ENCODE peak calls at places on chromosome 7, in nine cellular contexts. A, Y, D, W, Q, L, U, M and H are unnamed samples.
A peak's percentile ranks its signal among the peaks of the same experiment; 100 is the strongest.

GRCh38 chr7:155939350-155939749 is 127.1 kb upstream of the SHH start:
- DNase-seq in A (no peak), Y (no peak), D (no peak), W (no peak), Q (no peak), L (no peak), U (no peak), M (no peak), H (no peak)

GRCh38 chr7:45601094-45601493 is 26.9 kb downstream of the ADCY1 start:
- DNase-seq in A (peak; percentile 5), Y (peak; percentile 40), D (no peak), W (no peak), Q (no peak), L (no peak), U (no peak), M (no peak), H (no peak)

GRCh38 chr7:43646603-43647313 is 63.9 kb downstream of the STK17A start:
- DNase-seq in A (no peak), Y (no peak), D (no peak), W (no peak), Q (no peak), L (peak; percentile 60), U (no peak), M (peak; percentile 27), H (no peak)

GRCh38 chr7:149790146-149790548 is 16.8 kb upstream of the ZNF467 start:
- DNase-seq in A (peak; percentile 29), Y (no peak), D (no peak), W (peak; percentile 23), Q (no peak), L (no peak), U (no peak), M (peak; percentile 52), H (peak; percentile 63)

GRCh38 chr7:1466524-1467271 is 7.4 kb upstream of the MICALL2 start:
- DNase-seq in A (peak; percentile 62), Y (peak; percentile 90), D (peak; percentile 76), W (peak; percentile 70), Q (peak; percentile 86), L (peak; percentile 41), U (peak; percentile 91), M (peak; percentile 84), H (no peak)

GRCh38 chr7:159211540-159212182 is 67.0 kb upstream of the VIPR2 start:
- DNase-seq in A (peak; percentile 62), Y (no peak), D (no peak), W (no peak), Q (no peak), L (no peak), U (no peak), M (no peak), H (no peak)

GRCh38 chr7:41872951-41873350 is 170.1 kb upstream of the INHBA start:
- DNase-seq in A (no peak), Y (no peak), D (no peak), W (no peak), Q (no peak), L (no peak), U (no peak), M (no peak), H (no peak)

GRCh38 chr7:70015353-70015752 is 417.1 kb downstream of the AUTS2 start:
- DNase-seq in A (no peak), Y (no peak), D (no peak), W (no peak), Q (no peak), L (no peak), U (no peak), M (no peak), H (no peak)

GRCh38 chr7:54882694-54883093 is 123.7 kb upstream of the SEC61G start:
- DNase-seq in A (no peak), Y (no peak), D (no peak), W (no peak), Q (no peak), L (no peak), U (no peak), M (no peak), H (no peak)

GRCh38 chr7:77699056-77699455 is 2.8 kb downstream of the RSBN1L start:
- DNase-seq in A (no peak), Y (no peak), D (no peak), W (no peak), Q (no peak), L (no peak), U (no peak), M (no peak), H (peak; percentile 63)

GRCh38 chr7:44158060-44158872 is 17.1 kb upstream of the MYL7 start:
- DNase-seq in A (no peak), Y (peak; percentile 60), D (no peak), W (no peak), Q (no peak), L (no peak), U (no peak), M (no peak), H (no peak)

GRCh38 chr7:96414931-96415292 is 93.0 kb upstream of the SLC25A13 start:
- DNase-seq in A (peak; percentile 24), Y (no peak), D (no peak), W (peak; percentile 42), Q (peak; percentile 44), L (peak; percentile 30), U (no peak), M (no peak), H (peak; percentile 37)

GRCh38 chr7:93902777-93903423 is 3.5 kb upstream of the GNGT1 start:
- DNase-seq in A (peak; percentile 15), Y (no peak), D (no peak), W (peak; percentile 74), Q (peak; percentile 7), L (peak; percentile 75), U (no peak), M (no peak), H (peak; percentile 32)

GRCh38 chr7:4091767-4092166 is 590.3 kb upstream of the FOXK1 start:
- DNase-seq in A (no peak), Y (no peak), D (no peak), W (no peak), Q (no peak), L (no peak), U (no peak), M (no peak), H (no peak)

GRCh38 chr7:132081686-132082085 is 494.6 kb downstream of the PLXNA4 start:
- DNase-seq in A (no peak), Y (no peak), D (no peak), W (no peak), Q (no peak), L (no peak), U (peak; percentile 34), M (no peak), H (no peak)

GRCh38 chr7:155759740-155760430 is 52.4 kb downstream of the SHH start:
- DNase-seq in A (no peak), Y (no peak), D (no peak), W (no peak), Q (no peak), L (no peak), U (no peak), M (no peak), H (no peak)

GRCh38 chr7:152145853-152146466 is 120.5 kb downstream of the GALNT11 start:
- DNase-seq in A (no peak), Y (no peak), D (no peak), W (peak; percentile 52), Q (peak; percentile 26), L (peak; percentile 71), U (no peak), M (no peak), H (no peak)

GRCh38 chr7:123772652-123773051 is 23.8 kb upstream of the WASL start:
- DNase-seq in A (no peak), Y (no peak), D (no peak), W (no peak), Q (no peak), L (no peak), U (no peak), M (no peak), H (no peak)

GRCh38 chr7:100867040-100867795 is at the start of gene TRIP6:
- DNase-seq in A (peak; percentile 82), Y (peak; percentile 95), D (peak; percentile 90), W (peak; percentile 79), Q (peak; percentile 82), L (peak; percentile 93), U (peak; percentile 96), M (peak; percentile 89), H (peak; percentile 89)
- TF ChIP-seq CTCF in A (no peak), Y (no peak), D (no peak), W (no peak), Q (no peak), L (no peak), U (no peak), M (no peak), H (no peak)

DNA sequence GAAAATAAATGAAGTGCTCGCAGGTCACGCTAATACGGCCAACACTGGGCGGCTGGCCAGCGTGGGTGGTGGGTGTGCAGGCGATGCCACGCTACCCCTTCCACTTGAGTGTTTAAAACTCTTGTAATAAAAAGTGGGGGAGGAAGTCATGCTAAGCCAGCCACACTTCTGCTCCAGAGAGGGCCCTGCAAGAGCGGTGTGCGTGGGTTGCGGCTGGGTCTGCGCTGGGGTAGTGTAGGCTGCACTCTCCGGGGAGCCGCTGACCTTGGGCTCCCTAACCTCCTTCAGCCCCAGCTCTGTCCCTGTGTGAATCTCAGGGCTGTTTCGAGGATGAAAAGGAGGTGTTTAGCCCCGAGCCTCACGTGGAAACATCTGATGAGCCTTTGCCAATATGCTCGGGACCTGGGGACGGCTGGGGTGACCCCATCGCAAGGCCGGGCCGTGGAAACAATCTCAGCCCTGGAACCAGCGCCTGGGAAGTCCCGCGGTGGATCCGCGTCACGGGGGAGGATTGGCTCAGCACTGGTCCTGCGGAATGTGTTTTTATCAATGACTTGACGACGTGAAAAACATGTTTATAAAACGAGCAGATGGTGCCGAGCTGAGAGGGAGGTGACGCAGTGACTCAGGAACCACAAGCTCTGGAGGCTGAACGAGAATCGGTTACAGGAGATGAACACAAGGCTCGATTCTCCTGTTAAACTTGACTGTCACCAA is 278.5 kb downstream of the DNAJB6 start:
- DNase-seq in A (no peak), Y (no peak), D (no peak), W (no peak), Q (no peak), L (peak; percentile 13), U (peak; percentile 66), M (peak; percentile 48), H (no peak)
- TF ChIP-seq CTCF in A (no peak), Y (no peak), D (no peak), W (no peak), Q (no peak), L (no peak), U (no peak), M (no peak), H (no peak)

GRCh38 chr7:75546272-75547015 is 54.3 kb downstream of the SPDYE5 start:
- DNase-seq in A (no peak), Y (no peak), D (no peak), W (no peak), Q (no peak), L (no peak), U (no peak), M (no peak), H (no peak)
- TF ChIP-seq CTCF in A (no peak), Y (no peak), D (no peak), W (no peak), Q (no peak), L (no peak), U (no peak), M (no peak), H (no peak)

DNA sequence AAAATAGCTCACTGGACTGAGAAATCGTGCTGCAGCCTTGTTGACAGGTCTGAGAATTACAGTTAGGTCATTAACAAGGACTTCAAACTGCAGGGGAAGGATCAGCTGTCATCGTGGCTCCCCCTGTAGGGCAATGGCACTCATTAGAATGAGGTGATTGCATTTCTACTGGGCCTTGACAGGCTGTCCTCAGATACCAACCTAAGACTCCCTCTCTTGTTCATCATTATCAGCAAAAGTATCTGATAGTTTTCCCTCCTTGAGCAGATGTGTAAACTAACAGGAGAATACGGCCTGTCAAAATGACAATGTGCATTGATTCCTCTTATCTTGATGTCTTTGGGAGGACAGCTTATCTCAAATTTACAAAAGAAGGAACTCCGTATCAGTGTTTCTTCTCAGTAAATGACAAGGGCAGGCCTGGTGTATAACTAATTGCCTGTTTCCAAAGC is 648.5 kb upstream of the LRRN3 start:
- DNase-seq in A (peak; percentile 12), Y (no peak), D (no peak), W (peak; percentile 62), Q (peak; percentile 67), L (peak; percentile 37), U (no peak), M (peak; percentile 6), H (peak; percentile 22)
- TF ChIP-seq CTCF in A (peak; percentile 16), Y (no peak), D (no peak), W (peak; percentile 35), Q (peak; percentile 54), L (peak; percentile 55), U (no peak), M (peak; percentile 11), H (no peak)